ENCODE peak calls at places on chromosomes 16 and 17, in seven cellular contexts. B, V, W, G, I, P and L are unnamed samples.

GRCh38 chr16:8908779-8909468 is 26.8 kb downstream of the LITAFD start:
- DNase-seq in I (peak), P (no peak), W (no peak), B (peak), V (no peak), G (no peak), L (no peak)

GRCh38 chr17:39629494-39629880 is 2.7 kb downstream of the PPP1R1B start:
- DNase-seq in I (no peak), B (no peak), P (peak), V (no peak), W (no peak), G (no peak), L (no peak)

GRCh38 chr17:46730679-46731078 is 87.8 kb downstream of the WNT3 start:
- DNase-seq in V (no peak), I (no peak), W (no peak), G (no peak), B (no peak), P (no peak), L (no peak)

GRCh38 chr17:27741361-27741861 is 58.9 kb downstream of the NOS2 start:
- DNase-seq in B (no peak), I (peak), G (no peak), P (no peak), W (no peak), V (no peak), L (no peak)

GRCh38 chr16:10039220-10040096 is 142.8 kb downstream of the GRIN2A start:
- DNase-seq in G (no peak), V (peak), W (no peak), B (peak), P (no peak), I (no peak), L (peak)

GRCh38 chr16:64450170-64450569 is 671.7 kb downstream of the CDH11 start:
- DNase-seq in V (no peak), B (no peak), I (no peak), G (no peak), W (no peak), P (no peak), L (no peak)

GRCh38 chr17:68455756-68456528 is 1.4 kb downstream of the WIPI1 start:
- DNase-seq in P (peak), G (no peak), W (no peak), I (no peak), V (no peak), B (peak), L (no peak)

GRCh38 chr16:68470461-68471150 is 22.3 kb upstream of the SMPD3 start:
- DNase-seq in P (no peak), W (no peak), B (no peak), G (peak), V (no peak), I (no peak), L (peak)

GRCh38 chr16:66701061-66701460 is 4.5 kb upstream of the CMTM4 start:
- DNase-seq in G (no peak), B (no peak), I (no peak), V (no peak), W (no peak), P (no peak), L (no peak)

GRCh38 chr17:47218896-47219430 is 9.8 kb downstream of the MYL4 start:
- DNase-seq in G (no peak), V (no peak), B (no peak), W (no peak), I (peak), P (no peak), L (no peak)

GRCh38 chr16:24610421-24610765 is 71.0 kb downstream of the RBBP6 start:
- DNase-seq in G (peak), V (peak), B (peak), W (no peak), I (peak), P (peak), L (no peak)

GRCh38 chr17:68318103-68318991 is 27.1 kb downstream of the ARSG start:
- DNase-seq in V (no peak), G (no peak), P (peak), W (no peak), I (no peak), B (peak), L (no peak)

GRCh38 chr16:65769055-65769465 is 597.4 kb upstream of the CDH5 start:
- DNase-seq in I (no peak), P (no peak), W (no peak), V (no peak), G (no peak), B (peak), L (no peak)

GRCh38 chr16:10206215-10206614 is 24.0 kb upstream of the GRIN2A start:
- DNase-seq in G (no peak), B (no peak), I (no peak), V (no peak), P (peak), W (no peak), L (no peak)

GRCh38 chr17:58694302-58694701 is 1.9 kb downstream of the RAD51C start:
- DNase-seq in B (no peak), W (no peak), I (no peak), V (no peak), G (no peak), P (no peak), L (no peak)

GRCh38 chr16:88936913-88937666 is 39.9 kb downstream of the CBFA2T3 start:
- DNase-seq in B (no peak), P (no peak), G (no peak), I (no peak), W (no peak), V (peak), L (no peak)

GRCh38 chr16:88934066-88934667 is 42.8 kb downstream of the CBFA2T3 start:
- DNase-seq in B (no peak), I (no peak), W (no peak), G (no peak), V (peak), P (no peak), L (no peak)

GRCh38 chr16:88938119-88938932 is 38.7 kb downstream of the CBFA2T3 start:
- DNase-seq in B (no peak), P (no peak), I (no peak), G (no peak), V (peak), W (no peak), L (no peak)

GRCh38 chr16:88938933-88939813 is 37.8 kb downstream of the CBFA2T3 start:
- DNase-seq in G (no peak), I (no peak), W (no peak), V (peak), P (no peak), B (no peak), L (peak)

GRCh38 chr16:88936008-88936912 is 40.7 kb downstream of the CBFA2T3 start:
- DNase-seq in V (peak), W (no peak), B (peak), I (no peak), P (peak), G (peak), L (peak)
- TF ChIP-seq CTCF in V (no peak), W (no peak), B (no peak), I (no peak), P (peak), G (no peak), L (peak)

DNA sequence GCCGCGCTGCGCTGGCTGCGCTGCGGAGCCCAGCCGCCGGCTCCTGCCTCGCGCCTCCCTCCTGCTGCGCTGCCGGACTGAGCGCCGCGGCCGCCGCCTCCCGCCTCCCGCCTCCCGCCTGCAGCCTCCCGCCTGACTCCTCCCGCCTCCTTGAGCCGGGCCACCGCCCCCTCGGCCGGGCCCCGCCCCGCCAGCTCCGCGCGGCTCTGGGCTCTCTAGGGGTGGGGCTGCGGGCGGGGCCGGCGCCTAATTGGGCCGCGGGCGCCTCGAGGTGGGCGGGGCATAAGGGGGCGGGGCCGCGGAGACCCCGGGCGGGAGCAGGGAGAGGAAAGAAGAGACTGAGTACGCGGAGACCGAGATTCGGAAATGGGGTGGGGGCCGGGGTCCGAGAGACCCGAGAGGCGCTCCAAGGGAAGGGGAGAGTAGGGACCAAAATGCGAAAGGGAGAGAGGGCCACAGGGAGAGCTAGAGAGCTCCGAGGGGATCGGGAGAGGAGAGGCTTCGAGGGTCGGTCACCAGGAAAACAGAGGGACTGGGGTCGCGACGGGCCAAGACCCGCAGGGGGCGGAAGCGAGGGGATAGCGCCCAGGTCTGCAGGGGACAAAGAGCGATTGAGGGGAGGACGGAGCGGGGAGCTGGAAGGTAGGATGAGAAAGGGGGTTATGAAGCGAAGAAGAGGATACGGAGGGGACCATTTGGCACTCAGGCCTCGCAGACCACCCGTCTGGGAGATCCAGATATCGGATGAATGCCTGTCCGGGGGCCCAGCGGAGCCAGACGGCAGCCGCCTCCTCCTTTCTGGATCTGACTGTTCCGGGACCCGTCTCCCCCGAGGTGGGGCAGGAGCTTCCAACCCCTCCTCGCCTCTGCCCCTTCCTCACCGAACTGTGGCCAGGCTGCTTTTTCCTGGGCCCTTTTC is at the start of gene C1QL1:
- DNase-seq in P (peak), I (peak), G (peak), B (peak), W (peak), V (peak), L (peak)
- TF ChIP-seq CTCF in P (peak), I (no peak), G (no peak), B (no peak), W (peak), V (no peak), L (no peak)

GRCh38 chr17:30220414-30220813 is 15.1 kb downstream of the SLC6A4 start:
- DNase-seq in G (no peak), W (no peak), P (no peak), I (no peak), B (no peak), V (no peak), L (no peak)

GRCh38 chr17:30217746-30218245 is 17.7 kb downstream of the SLC6A4 start:
- DNase-seq in V (no peak), P (no peak), B (no peak), W (no peak), I (peak), G (no peak), L (no peak)

GRCh38 chr17:30219833-30220232 is 15.7 kb downstream of the SLC6A4 start:
- DNase-seq in W (no peak), I (no peak), P (no peak), G (no peak), V (no peak), B (no peak), L (no peak)

GRCh38 chr17:30219315-30219714 is 16.2 kb downstream of the SLC6A4 start:
- DNase-seq in B (no peak), P (no peak), G (no peak), W (no peak), I (no peak), V (no peak), L (no peak)

GRCh38 chr17:30218689-30219266 is 16.7 kb downstream of the SLC6A4 start:
- DNase-seq in G (no peak), V (no peak), P (no peak), B (no peak), I (no peak), W (no peak), L (peak)
- TF ChIP-seq CTCF in G (no peak), V (no peak), P (no peak), B (no peak), I (no peak), W (no peak), L (no peak)

DNA sequence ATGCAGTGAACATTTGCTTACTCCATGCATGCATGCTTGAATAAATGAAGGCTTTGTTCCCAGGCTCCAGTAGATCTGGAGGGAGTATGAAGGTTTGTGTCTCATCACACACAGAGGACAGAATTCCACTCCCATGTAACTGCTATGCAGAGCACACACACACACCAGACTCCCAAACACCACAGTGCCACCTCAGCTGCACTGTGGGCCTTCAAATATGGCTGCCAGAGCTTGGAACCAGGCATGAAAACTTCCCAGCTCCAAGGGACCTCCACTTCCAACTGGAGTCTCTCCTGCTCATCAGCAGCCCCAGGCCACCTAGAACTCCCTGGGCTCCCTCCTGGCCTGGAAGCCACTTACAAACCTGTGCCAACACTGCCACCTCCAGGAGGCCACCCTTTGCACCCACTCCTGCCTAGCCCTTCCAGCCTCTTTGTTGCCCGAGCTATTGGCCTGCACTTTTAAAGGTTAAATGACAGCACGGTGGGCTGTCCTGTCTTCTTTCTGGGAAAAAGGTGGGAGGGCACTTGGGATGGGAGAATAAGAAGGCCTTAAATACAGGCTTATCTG is 151.2 kb downstream of the ZNF423 start:
- DNase-seq in P (no peak), G (no peak), W (no peak), I (no peak), B (no peak), V (no peak), L (no peak)
- TF ChIP-seq CTCF in P (no peak), G (no peak), W (no peak), I (no peak), B (no peak), V (no peak), L (no peak)

GRCh38 chr17:35763767-35764122 is 3.1 kb downstream of the C17orf50 start:
- DNase-seq in P (no peak), W (no peak), B (no peak), I (no peak), V (no peak), G (peak), L (no peak)
- TF ChIP-seq CTCF in P (no peak), W (no peak), B (no peak), I (no peak), V (no peak), G (no peak), L (no peak)

GRCh38 chr16:76441391-76441790 is 164.2 kb downstream of the CNTNAP4 start:
- DNase-seq in V (no peak), I (no peak), B (no peak), P (no peak), W (no peak), G (no peak), L (no peak)
- TF ChIP-seq CTCF in V (no peak), I (no peak), B (no peak), P (no peak), W (no peak), G (no peak), L (no peak)

GRCh38 chr16:49463529-49463928 is 89.9 kb downstream of the C16orf78 start:
- DNase-seq in B (no peak), G (peak), W (no peak), P (no peak), V (no peak), I (peak), L (peak)

GRCh38 chr16:49466529-49466831 is 92.9 kb downstream of the C16orf78 start:
- DNase-seq in W (no peak), B (no peak), V (no peak), P (no peak), G (no peak), I (peak), L (no peak)

GRCh38 chr16:49464093-49464492 is 90.5 kb downstream of the C16orf78 start:
- DNase-seq in V (no peak), G (no peak), I (peak), P (no peak), B (no peak), W (no peak), L (no peak)

GRCh38 chr16:49465661-49466528 is 92.3 kb downstream of the C16orf78 start:
- DNase-seq in V (no peak), G (no peak), P (no peak), B (no peak), W (no peak), I (peak), L (no peak)

DNA sequence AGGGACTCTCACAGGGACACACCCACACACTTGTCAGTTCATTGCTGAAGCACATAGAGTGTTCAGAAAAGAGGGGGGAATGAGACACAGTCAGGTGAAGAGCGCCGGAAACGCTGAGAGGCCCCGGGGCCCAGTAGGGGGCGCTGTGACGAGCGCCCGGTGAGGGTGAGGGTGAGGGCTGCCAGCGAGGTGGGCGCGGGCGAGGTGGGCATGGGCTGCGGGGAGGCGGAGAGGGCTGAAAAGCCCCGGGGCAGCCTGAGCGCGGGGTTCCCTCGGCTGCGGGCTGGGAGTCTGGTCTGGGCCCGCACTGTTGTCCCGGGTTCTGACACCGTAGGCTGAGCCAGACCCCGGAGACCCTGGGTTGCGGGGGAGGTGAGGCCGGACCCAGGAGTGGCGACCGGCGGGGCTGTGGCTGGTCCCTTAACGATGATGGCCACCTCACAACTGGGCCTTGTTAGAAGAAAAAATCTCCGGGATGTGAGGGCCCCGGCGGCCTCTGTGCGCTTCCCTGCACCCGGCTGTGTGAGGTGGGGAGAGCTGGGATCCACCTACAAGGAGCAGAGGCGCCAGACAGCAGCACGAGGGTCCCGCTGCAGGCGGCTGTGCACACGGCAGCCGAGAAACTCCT is 91.4 kb downstream of the C16orf78 start:
- DNase-seq in G (peak), I (peak), P (no peak), V (no peak), B (no peak), W (no peak), L (peak)
- TF ChIP-seq CTCF in G (no peak), I (no peak), P (no peak), V (no peak), B (no peak), W (no peak), L (peak)